ENCODE peak calls at places on chromosomes 3 and 15, in five cellular contexts. C is mesenchymal stem cell, A is uterus, E is HCT116, K is cardiac muscle cell. Y is an unnamed sample. For H3K36me3, the result is how much of the 10 kb centered on the place peaks cover.

GRCh38 chr15:90141646-90142045 is 39.4 kb upstream of the IDH2 start:
- DNase-seq in A (no peak), C (peak), E (no peak), K (peak), Y (no peak)

GRCh38 chr3:3639078-3639477 is 160.2 kb upstream of the LRRN1 start:
- DNase-seq in C (no peak), A (no peak), E (no peak), K (no peak), Y (no peak)

GRCh38 chr3:15319127-15319526 is 13.3 kb downstream of the SH3BP5 start:
- DNase-seq in C (no peak), A (no peak), K (no peak), E (no peak), Y (no peak)

GRCh38 chr3:72722930-72723726 is 125.1 kb downstream of the SHQ1 start:
- DNase-seq in C (peak), A (no peak), E (no peak), K (peak), Y (no peak)

GRCh38 chr3:197365621-197366020 is 67.2 kb upstream of the DLG1 start:
- DNase-seq in C (no peak), E (no peak), K (no peak), A (no peak), Y (no peak)

GRCh38 chr3:194905696-194906095 is 220.0 kb downstream of the FAM43A start:
- DNase-seq in C (peak), A (no peak), E (no peak), K (peak), Y (no peak)

GRCh38 chr3:66487475-66487874 is 13.3 kb downstream of the LRIG1 start:
- DNase-seq in E (no peak), A (no peak), K (no peak), C (peak), Y (no peak)

GRCh38 chr15:50298340-50298739 is 32.8 kb upstream of the HDC start:
- DNase-seq in A (no peak), K (no peak), C (no peak), E (no peak), Y (no peak)

GRCh38 chr15:78930577-78931388 is 14.1 kb downstream of the CTSH start:
- DNase-seq in E (peak), K (peak), A (no peak), C (peak), Y (no peak)

GRCh38 chr3:71119171-71119570 is 464.4 kb downstream of the FOXP1 start:
- DNase-seq in K (peak), E (no peak), C (no peak), A (no peak), Y (peak)

GRCh38 chr15:98755138-98755537 is 106.8 kb downstream of the IGF1R start:
- DNase-seq in A (no peak), K (peak), C (no peak), E (no peak), Y (no peak)

GRCh38 chr15:49279481-49280186 is 109.6 kb downstream of the GALK2 start:
- DNase-seq in C (peak), E (no peak), A (no peak), K (no peak), Y (no peak)

GRCh38 chr15:95902606-95903005 is 427.9 kb upstream of the NR2F2 start:
- DNase-seq in A (no peak), K (no peak), C (peak), E (no peak), Y (no peak)

GRCh38 chr3:183092256-183092655 is 7.0 kb downstream of the MCCC1 start:
- DNase-seq in E (no peak), K (no peak), C (no peak), A (no peak), Y (no peak)

GRCh38 chr3:113658107-113658506 is 38.3 kb downstream of the USF3 start:
- DNase-seq in A (no peak), K (no peak), E (no peak), C (no peak), Y (no peak)

GRCh38 chr3:49454457-49454856 is 15.6 kb upstream of the DAG1 start:
- DNase-seq in E (peak), A (no peak), C (no peak), K (no peak), Y (no peak)

GRCh38 chr3:100042144-100042543 is 72.2 kb downstream of the FILIP1L start:
- DNase-seq in A (no peak), E (no peak), K (peak), C (peak), Y (no peak)

GRCh38 chr3:74532446-74532845 is 82.0 kb downstream of the CNTN3 start:
- DNase-seq in K (peak), A (no peak), C (no peak), E (no peak), Y (no peak)

GRCh38 chr3:46865034-46865507 is 1.8 kb upstream of the MYL3 start:
- DNase-seq in C (no peak), A (no peak), E (no peak), K (peak), Y (no peak)

GRCh38 chr3:3127432-3128010 is 781 bp downstream of the TRNT1 start:
- DNase-seq in A (no peak), E (no peak), K (peak), C (peak), Y (peak)

GRCh38 chr3:9074079-9074478 is 110.8 kb upstream of the RAD18 start:
- DNase-seq in E (no peak), A (no peak), K (no peak), C (no peak), Y (no peak)

GRCh38 chr3:15858547-15859506 is 61.0 kb upstream of the ANKRD28 start:
- DNase-seq in C (peak), A (peak), E (no peak), K (peak), Y (peak)

GRCh38 chr15:82530606-82531379 is 9.5 kb downstream of the RPS17 start:
- DNase-seq in K (peak), A (peak), C (peak), E (peak), Y (peak)

GRCh38 chr15:87034886-87035285 is 955.2 kb downstream of the AGBL1 start:
- DNase-seq in A (no peak), K (no peak), C (no peak), E (no peak), Y (no peak)

GRCh38 chr3:180478695-180479094 is 123.3 kb upstream of the TTC14 start:
- DNase-seq in C (no peak), A (no peak), K (no peak), E (no peak), Y (no peak)

GRCh38 chr3:128380719-128381118 is 86.0 kb downstream of the DNAJB8 start:
- DNase-seq in C (no peak), A (no peak), E (no peak), K (no peak), Y (no peak)

GRCh38 chr3:128210711-128211110 is 57.4 kb downstream of the EEFSEC start:
- DNase-seq in E (no peak), A (no peak), K (no peak), C (no peak), Y (no peak)

GRCh38 chr3:46187876-46188275 is 20.2 kb downstream of the CCR1 start:
- DNase-seq in C (peak), E (peak), A (no peak), K (peak), Y (no peak)

GRCh38 chr3:125219261-125219701 is 6.7 kb upstream of the SLC12A8 start:
- DNase-seq in C (no peak), K (no peak), A (no peak), E (no peak), Y (no peak)

GRCh38 chr3:37979798-37980476 is 10.6 kb upstream of the VILL start:
- DNase-seq in E (no peak), C (peak), A (no peak), K (no peak), Y (no peak)
- H3K4me3 ChIP-seq in E (no peak), C (no peak), A (no peak), K (no peak), Y (no peak)

DNA sequence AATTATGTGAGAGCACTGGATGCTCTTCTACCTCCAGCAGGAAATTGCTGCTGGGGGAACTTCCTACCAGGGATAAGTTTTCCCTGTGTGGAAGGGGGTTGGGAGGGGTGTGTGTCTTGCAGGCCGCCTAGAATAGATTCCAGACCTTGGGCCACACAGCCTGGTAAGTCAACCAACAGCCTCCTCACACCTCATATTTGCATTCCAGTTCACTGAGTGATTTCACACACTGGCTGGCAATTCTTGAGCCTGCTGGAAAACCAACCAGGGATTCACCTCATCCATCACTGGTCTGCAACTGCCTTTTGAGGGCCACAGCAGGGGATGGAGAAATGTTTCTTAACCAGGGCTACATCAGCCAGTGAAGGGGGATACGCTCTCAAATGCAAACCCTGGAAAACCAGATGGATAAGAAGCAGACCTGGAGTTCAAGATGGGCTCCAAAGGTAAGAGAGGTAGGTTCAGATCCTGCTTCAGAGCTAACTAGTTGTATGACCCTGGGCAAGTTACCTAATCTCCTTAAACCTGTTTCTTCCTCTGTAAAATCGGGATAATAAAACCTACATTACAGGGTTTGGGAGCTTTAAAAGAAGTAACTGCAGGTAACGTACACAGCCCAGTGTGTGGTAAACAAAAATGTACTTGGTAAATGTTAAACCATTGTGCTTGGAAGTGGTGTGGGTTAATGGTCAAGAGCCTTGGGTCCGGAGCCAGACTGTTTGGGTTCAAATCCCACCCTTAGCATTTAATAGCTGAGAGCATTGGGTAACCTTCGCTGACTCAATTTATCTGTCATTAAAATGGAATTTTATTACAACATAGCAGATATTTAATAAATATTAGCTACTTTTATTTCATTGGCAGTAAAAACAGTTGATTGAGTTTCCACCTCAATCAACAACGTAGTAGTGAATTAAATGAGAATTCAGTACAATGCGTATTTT is 1.8 kb downstream of the FSTL1 start:
- DNase-seq in A (no peak), K (peak), E (no peak), C (peak), Y (no peak)
- H3K36me3 ChIP-seq in A (under half), K (under half), E (under half), C (under half), Y (under half)

GRCh38 chr3:67808906-67809305 is 154.5 kb upstream of the SUCLG2 start:
- DNase-seq in E (no peak), A (no peak), C (no peak), K (no peak), Y (no peak)

GRCh38 chr3:67804545-67804944 is 150.1 kb upstream of the SUCLG2 start:
- DNase-seq in A (no peak), C (peak), E (no peak), K (no peak), Y (no peak)

GRCh38 chr3:67804089-67804488 is 149.7 kb upstream of the SUCLG2 start:
- DNase-seq in E (no peak), C (peak), K (no peak), A (no peak), Y (no peak)

DNA sequence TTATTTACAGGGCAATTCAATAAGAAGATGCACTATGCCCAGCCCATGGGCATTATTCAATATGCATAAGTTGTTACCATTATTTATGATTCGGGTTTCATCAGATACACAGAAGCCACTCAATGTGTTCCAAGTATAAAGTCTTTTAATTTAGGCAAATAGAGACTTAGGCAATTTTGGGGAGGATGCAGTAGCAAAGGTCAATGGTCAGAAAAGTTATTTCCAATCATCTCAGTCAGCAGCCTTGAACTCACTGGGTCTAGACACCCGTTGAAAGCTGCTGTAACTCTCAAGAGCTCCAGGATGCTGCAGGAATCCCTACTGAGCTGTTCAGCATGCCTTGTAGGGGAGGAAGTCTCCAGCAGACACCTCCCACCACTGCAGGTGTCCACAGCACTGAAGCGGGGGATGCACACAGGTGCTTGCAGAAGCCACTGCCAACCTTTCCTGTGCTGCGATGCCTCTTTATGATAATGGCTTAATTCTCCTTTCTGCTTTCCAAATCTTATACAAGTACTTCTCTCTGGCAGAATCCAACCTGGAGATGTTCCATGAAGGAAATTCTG is 155.0 kb upstream of the SUCLG2 start:
- DNase-seq in A (no peak), K (no peak), E (no peak), C (no peak), Y (no peak)
- H3K4me3 ChIP-seq in A (no peak), K (no peak), E (no peak), C (no peak), Y (no peak)

DNA sequence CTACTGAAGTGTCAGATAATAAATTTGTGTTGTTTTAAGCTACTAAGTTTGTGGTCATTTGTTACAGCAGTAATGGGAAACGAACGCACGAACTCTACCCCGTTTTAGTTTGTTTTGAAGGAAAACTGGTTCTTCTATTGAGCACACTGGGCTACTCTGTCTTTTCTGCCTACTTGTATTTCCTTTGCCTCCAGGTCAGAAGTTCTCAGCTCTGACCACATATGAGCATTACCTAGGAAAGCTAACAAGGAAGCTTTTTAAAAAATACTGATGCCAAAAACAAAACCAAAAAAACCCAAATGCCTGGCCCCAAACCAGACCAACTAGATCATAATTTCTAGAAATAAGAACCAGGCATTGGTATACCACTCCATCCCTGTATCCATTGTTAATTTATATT is 156.6 kb upstream of the TNIK start:
- DNase-seq in K (no peak), E (no peak), C (no peak), A (no peak), Y (no peak)
- H3K36me3 ChIP-seq in K (under half), E (under half), C (under half), A (under half), Y (under half)

GRCh38 chr15:68795298-68795848 is 25.3 kb downstream of the ANP32A start:
- DNase-seq in A (peak), C (peak), K (peak), E (no peak), Y (peak)
- H3K4me3 ChIP-seq in A (no peak), C (peak), K (no peak), E (no peak), Y (peak)

GRCh38 chr15:33985751-33986150 is 17.5 kb downstream of the CHRM5 start:
- DNase-seq in E (no peak), C (no peak), K (no peak), A (no peak), Y (no peak)
- H3K36me3 ChIP-seq in E (under half), C (under half), K (under half), A (under half), Y (under half)

DNA sequence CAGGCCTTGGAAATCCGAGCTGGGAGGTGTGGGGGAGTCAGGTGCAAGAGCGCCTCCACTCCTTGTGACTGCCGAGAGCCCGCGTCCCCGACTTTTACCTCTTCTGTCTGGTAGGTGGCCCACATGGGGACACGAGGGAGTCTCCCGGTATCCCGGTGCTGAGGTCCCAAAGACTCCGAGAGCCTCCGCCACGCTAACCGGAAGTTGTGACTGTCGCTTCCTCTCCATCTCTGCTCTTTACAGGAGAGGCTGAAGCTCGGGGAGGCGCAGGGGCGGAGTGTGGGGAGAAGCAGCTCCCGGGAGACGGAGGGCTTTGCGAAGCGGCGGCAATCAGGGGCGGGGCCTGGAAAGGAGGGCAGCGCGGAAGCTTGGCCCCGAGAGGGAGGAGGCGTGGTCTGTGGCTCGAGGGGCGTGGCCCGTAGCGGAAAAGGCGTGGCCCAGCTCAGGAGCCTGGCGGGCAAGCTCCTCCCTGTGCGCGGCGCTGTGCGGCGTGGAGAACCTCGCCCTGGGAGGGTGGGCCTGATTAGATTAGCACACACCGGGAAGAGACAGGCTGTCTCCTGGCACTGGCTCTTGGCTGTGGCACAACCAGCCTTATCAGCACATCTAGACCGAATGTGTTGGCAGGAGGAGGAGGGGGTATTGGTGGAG is 143.9 kb downstream of the GABRB3 start:
- DNase-seq in C (peak), K (peak), E (no peak), A (peak), Y (peak)
- H3K4me3 ChIP-seq in C (peak), K (peak), E (no peak), A (no peak), Y (no peak)

GRCh38 chr15:52445553-52445952 is 83.1 kb downstream of the MYO5A start:
- DNase-seq in C (no peak), E (no peak), K (no peak), A (no peak), Y (no peak)

GRCh38 chr15:52438047-52438446 is 90.6 kb downstream of the MYO5A start:
- DNase-seq in A (no peak), E (no peak), C (no peak), K (peak), Y (no peak)

GRCh38 chr15:52440414-52440813 is 88.3 kb downstream of the MYO5A start:
- DNase-seq in C (peak), A (no peak), E (peak), K (no peak), Y (no peak)

GRCh38 chr15:52439470-52439869 is 89.2 kb downstream of the MYO5A start:
- DNase-seq in K (no peak), C (no peak), A (no peak), E (no peak), Y (no peak)

GRCh38 chr15:52441846-52442245 is 86.8 kb downstream of the MYO5A start:
- DNase-seq in K (no peak), C (no peak), A (no peak), E (no peak), Y (no peak)
- H3K36me3 ChIP-seq in K (under half), C (under half), A (under half), E (under half), Y (under half)

DNA sequence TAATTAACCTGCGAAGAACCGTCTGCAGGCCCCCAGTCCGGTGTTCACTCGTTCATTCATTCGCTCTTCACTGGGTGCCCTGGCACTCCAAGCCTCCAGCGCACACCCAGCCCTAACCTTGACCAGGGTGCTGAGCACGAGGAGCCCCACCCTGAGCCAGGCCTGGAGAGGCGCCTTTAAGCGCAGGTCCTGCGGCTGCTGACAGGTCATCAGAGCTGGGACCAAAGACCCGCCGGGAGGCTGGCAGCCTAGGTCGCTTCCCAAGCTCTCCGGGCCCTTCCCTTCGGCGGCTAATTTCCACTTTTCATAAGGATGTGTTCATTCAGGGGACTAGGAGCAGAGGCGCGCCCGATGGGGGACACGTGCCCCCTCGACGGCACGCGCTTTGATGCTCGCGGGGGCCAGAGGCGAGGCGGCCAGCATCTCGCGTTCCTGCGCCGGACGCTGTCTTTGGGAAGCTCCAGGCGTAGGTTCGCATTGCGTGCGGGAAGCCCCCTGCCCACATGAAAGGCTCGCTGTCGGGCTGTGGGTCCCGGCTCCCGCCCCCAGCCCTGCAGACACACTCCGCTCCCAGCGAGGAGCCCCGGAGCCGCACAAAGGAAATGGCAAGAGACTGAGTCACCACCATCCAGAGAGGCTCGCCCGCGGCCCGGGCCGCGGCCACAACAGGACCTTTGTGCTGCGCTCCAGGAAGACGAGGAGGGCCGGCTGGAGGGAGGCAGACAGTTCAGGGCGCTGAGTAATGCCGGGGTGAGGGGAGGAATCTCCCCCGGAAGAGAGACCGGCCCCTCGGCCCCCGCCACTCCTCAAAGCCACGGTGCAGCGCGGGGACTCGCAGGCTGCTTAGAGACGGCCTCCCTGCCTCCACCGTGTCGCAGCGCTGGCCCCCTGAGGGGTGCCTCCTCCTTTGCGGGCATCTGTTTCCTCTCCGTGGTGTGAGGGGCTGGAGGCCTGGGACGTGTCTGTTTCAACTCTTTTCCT is 266.4 kb upstream of the HES1 start:
- DNase-seq in C (peak), A (no peak), E (peak), K (peak), Y (peak)
- H3K4me3 ChIP-seq in C (no peak), A (no peak), E (peak), K (no peak), Y (no peak)

GRCh38 chr15:67799801-67800205 is 25.5 kb upstream of the SKOR1 start:
- DNase-seq in K (no peak), C (no peak), E (no peak), A (no peak), Y (no peak)
- H3K36me3 ChIP-seq in K (under half), C (under half), E (under half), A (under half), Y (under half)

Y was measured in CD4-positive, CD25-positive, alpha-beta regulatory T cell.